ENCODE peak calls at places on chromosomes 5 and 9, in five cellular contexts. Q is foreskin fibroblast, D is pancreas, E is astrocyte, A is neural crest cell. X is an unnamed sample.

GRCh38 chr5:43609752-43610151 is 6.8 kb downstream of the NNT start:
- DNase-seq in Q (no peak), D (no peak), E (no peak), A (no peak), X (no peak)

GRCh38 chr5:109485030-109485429 is 75.3 kb upstream of the PJA2 start:
- DNase-seq in Q (no peak), D (peak; percentile 71), E (peak; percentile 12), A (no peak), X (peak; percentile 83)

GRCh38 chr9:79847074-79847473 is 275.3 kb downstream of the TLE4 start:
- DNase-seq in Q (no peak), D (no peak), E (no peak), A (no peak), X (no peak)

GRCh38 chr9:121484659-121485446 is 14.8 kb downstream of the GGTA1 start:
- DNase-seq in Q (no peak), D (no peak), E (no peak), A (no peak), X (no peak)

GRCh38 chr5:137201876-137202275 is 297.2 kb downstream of the SPOCK1 start:
- DNase-seq in Q (peak; percentile 83), D (no peak), E (peak; percentile 50), A (no peak), X (no peak)

GRCh38 chr9:114549677-114550330 is 37.8 kb upstream of the ATP6V1G1 start:
- DNase-seq in Q (no peak), D (no peak), E (peak; percentile 78), A (no peak), X (no peak)

GRCh38 chr5:139481580-139482049 is 943 bp downstream of the STING1 start:
- DNase-seq in Q (peak; percentile 36), D (no peak), E (no peak), A (no peak), X (no peak)

GRCh38 chr5:177553671-177554429 is 513 bp downstream of the FAM193B start:
- DNase-seq in Q (no peak), D (peak; percentile 58), E (no peak), A (peak; percentile 32), X (peak; percentile 53)

GRCh38 chr9:129107651-129108050 is 2.9 kb downstream of the CRAT start:
- DNase-seq in Q (no peak), D (peak; percentile 40), E (no peak), A (no peak), X (no peak)
- TF ChIP-seq CTCF in Q (no peak), D (no peak), E (no peak), A (no peak), X (no peak)

GRCh38 chr9:107750741-107751521 is 261.4 kb upstream of the KLF4 start:
- DNase-seq in Q (peak; percentile 98), D (peak; percentile 76), E (peak; percentile 98), A (no peak), X (peak; percentile 65)
- TF ChIP-seq CTCF in Q (no peak), D (no peak), E (no peak), A (no peak), X (no peak)

DNA sequence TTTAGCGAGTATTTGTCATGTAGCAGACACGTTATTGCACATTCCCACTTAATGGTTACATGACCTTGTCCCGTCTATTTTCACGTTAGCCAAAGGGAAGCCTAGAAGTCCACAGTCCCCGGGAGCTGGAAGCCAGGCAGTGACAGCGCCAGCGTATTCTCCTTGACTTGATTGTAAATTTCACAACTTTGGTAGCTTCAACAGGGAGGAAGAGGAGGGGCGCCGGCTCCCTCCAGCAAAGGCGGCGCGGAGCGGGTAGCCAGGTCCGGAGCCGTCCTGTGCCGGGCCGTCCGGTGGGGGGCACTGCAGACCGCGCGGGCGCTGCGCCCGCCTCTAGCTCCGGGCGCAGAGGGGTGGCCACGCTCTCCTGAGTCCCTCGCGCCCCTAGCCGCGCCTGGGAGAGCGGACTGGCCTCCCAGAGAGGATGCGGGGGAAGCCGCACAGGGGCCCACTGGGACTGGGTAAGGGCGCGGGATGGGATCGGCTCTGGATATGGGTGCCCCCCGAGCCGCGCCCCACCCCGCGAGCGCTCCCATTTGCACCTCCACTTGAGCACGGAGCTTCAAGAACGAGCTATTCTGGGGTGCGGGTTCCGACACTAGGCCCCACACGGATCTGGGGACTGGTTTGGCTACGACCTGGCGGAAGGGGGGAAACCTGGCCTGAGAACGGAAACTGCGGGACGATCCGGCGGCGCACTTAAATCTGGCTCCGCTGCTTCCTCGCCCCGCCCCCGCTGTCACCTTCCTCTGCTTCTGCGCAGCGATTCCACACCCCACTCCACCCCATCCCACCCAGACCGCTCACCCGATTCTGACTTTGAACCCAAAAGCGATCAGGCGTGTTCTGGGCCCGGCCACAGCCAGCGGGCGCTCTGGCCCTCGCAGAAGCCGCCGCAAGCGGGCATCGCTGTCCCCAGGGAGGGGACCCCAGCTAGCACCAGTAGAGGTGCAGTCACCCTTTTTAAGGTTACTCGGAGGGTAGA is 23.8 kb downstream of the KLF4 start:
- DNase-seq in Q (peak; percentile 69), D (peak; percentile 60), E (peak; percentile 14), A (peak; percentile 66), X (peak; percentile 82)
- TF ChIP-seq CTCF in Q (peak; percentile 80), D (peak; percentile 71), E (peak; percentile 41), A (peak; percentile 95), X (peak; percentile 86)

DNA sequence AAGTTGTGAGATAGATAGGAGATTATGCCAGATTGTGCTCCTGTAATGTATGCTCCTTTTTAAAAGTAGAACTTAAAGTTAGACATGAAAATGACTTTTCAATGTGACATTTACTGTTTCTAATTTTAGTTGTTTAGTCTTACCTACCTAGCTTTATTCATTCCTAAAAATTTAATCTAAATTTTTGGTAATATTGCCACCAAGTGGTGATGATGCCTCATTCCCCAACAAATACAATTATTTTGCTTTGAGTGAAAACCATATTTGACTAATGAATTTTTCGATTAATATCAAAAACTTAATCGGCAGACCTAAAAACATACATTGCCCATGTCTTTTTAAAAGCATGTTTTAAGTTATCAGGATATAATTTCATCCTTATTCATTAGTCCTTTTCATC is 25.6 kb downstream of the PPWD1 start:
- DNase-seq in Q (no peak), D (no peak), E (no peak), A (no peak), X (no peak)
- TF ChIP-seq CTCF in Q (no peak), D (no peak), E (no peak), A (peak; percentile 29), X (no peak)

GRCh38 chr5:95954716-95955115 is 6.9 kb downstream of the ELL2 start:
- DNase-seq in Q (no peak), D (no peak), E (no peak), A (no peak), X (no peak)

GRCh38 chr5:95958308-95959014 is 3.2 kb downstream of the ELL2 start:
- DNase-seq in Q (no peak), D (peak; percentile 33), E (peak; percentile 39), A (no peak), X (no peak)

GRCh38 chr5:95956900-95957293 is 4.8 kb downstream of the ELL2 start:
- DNase-seq in Q (no peak), D (no peak), E (no peak), A (no peak), X (no peak)

GRCh38 chr5:95957804-95958203 is 3.8 kb downstream of the ELL2 start:
- DNase-seq in Q (no peak), D (no peak), E (no peak), A (no peak), X (no peak)

DNA sequence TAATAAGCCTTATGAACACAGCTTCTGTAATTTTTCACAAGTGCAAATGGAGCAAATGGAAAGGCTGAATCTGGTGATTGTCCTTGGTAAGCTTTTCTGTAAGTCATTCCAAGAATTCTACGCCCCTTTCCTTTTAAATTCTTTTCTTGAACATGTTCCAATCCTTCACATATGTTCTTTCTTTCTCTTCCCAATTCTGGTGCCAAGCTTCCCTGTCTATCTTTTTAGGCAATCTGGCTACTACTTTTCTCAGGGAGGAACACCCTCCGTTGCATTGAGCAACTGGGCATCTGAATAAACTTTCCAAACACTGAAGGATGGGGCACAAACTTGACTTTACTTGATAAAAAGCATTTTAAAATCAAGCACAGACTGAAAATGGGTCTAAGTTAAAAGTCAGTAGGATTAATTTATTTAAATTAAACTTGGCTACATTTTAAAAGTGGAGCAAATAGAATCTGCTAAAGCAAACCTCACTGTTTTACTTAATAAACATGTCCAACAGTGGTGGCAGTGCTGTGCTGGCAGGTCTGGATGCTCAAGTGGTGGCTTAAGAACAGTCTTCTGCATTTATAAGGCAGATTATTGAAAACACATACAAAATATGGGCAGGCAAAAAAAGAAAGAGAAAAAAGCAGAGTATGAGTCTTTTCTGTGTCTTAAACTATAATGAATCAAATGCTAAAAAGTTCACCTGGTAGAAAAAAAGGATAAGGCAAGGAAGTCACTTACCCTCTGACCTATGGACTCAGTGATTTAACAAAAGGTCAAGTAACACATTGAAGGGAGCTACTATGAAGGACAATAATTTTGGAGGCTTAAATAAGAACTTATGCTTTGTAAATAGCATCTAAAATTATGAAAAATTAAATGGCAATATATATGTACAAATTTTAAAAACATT is 5.4 kb downstream of the ELL2 start:
- DNase-seq in Q (no peak), D (no peak), E (peak; percentile 61), A (no peak), X (no peak)
- TF ChIP-seq CTCF in Q (no peak), D (no peak), E (no peak), A (no peak), X (no peak)

X was measured in mucosa of descending colon.